ENCODE peak calls at places on chromosomes 2 and 18, in eight cellular contexts. A, O, U, X, I, M, C and T are unnamed samples.

GRCh38 chr18:48002933-48003365 is 72.5 kb upstream of the SMAD2 start:
- DNase-seq in A (peak; percentile 94), O (no peak), U (no peak), X (no peak), I (no peak), M (peak; percentile 72), C (no peak), T (peak; percentile 77)

GRCh38 chr18:76489081-76489480 is 6.0 kb downstream of the ZNF516 start:
- DNase-seq in A (peak; percentile 30), O (no peak), U (no peak), X (no peak), I (no peak), M (no peak), C (no peak), T (no peak)

GRCh38 chr18:79796531-79797390 is 977 bp upstream of the KCNG2 start:
- DNase-seq in A (no peak), O (no peak), U (no peak), X (no peak), I (no peak), M (no peak), C (no peak), T (no peak)

GRCh38 chr2:147181351-147182029 is 663.3 kb upstream of the ACVR2A start:
- DNase-seq in A (no peak), O (no peak), U (no peak), X (no peak), I (no peak), M (no peak), C (no peak), T (no peak)

GRCh38 chr18:3248670-3249359 is 1.2 kb downstream of the MYL12A start:
- DNase-seq in A (peak; percentile 68), O (no peak), U (no peak), X (no peak), I (no peak), M (no peak), C (peak; percentile 76), T (no peak)

GRCh38 chr2:98761267-98761781 is 30.4 kb upstream of the MGAT4A start:
- DNase-seq in A (no peak), O (peak; percentile 20), U (peak; percentile 19), X (no peak), I (peak; percentile 66), M (no peak), C (no peak), T (no peak)

GRCh38 chr2:41998789-41999470 is 48.9 kb upstream of the PKDCC start:
- DNase-seq in A (no peak), O (no peak), U (no peak), X (no peak), I (no peak), M (no peak), C (no peak), T (no peak)

GRCh38 chr2:227479865-227480475 is 8.0 kb downstream of the AGFG1 start:
- DNase-seq in A (peak; percentile 44), O (no peak), U (no peak), X (no peak), I (no peak), M (no peak), C (peak; percentile 56), T (no peak)

GRCh38 chr2:41234093-41234492 is 782.2 kb upstream of the SLC8A1 start:
- DNase-seq in A (no peak), O (no peak), U (no peak), X (no peak), I (no peak), M (no peak), C (no peak), T (no peak)

GRCh38 chr2:140643761-140644187 is 1487.0 kb downstream of the LRP1B start:
- DNase-seq in A (peak; percentile 71), O (no peak), U (no peak), X (no peak), I (no peak), M (peak; percentile 53), C (no peak), T (no peak)

GRCh38 chr2:96531872-96532505 is 4.6 kb upstream of the ARID5A start:
- DNase-seq in A (peak; percentile 100), O (peak; percentile 83), U (peak; percentile 39), X (peak; percentile 46), I (peak; percentile 80), M (peak; percentile 90), C (peak; percentile 92), T (peak; percentile 95)

GRCh38 chr18:76896677-76897076 is 74.3 kb downstream of the ZNF236 start:
- DNase-seq in A (no peak), O (no peak), U (no peak), X (no peak), I (no peak), M (no peak), C (no peak), T (no peak)

GRCh38 chr18:10900435-10900834 is 248.9 kb downstream of the PIEZO2 start:
- DNase-seq in A (no peak), O (no peak), U (no peak), X (no peak), I (no peak), M (no peak), C (no peak), T (no peak)

GRCh38 chr2:214311031-214311533 is 99.8 kb upstream of the VWC2L start:
- DNase-seq in A (peak; percentile 15), O (no peak), U (no peak), X (no peak), I (no peak), M (no peak), C (no peak), T (no peak)

GRCh38 chr18:53426656-53427055 is 797.8 kb downstream of the MBD2 start:
- DNase-seq in A (no peak), O (no peak), U (no peak), X (no peak), I (no peak), M (no peak), C (no peak), T (no peak)

GRCh38 chr18:79252904-79253633 is 142.7 kb upstream of the NFATC1 start:
- DNase-seq in A (no peak), O (no peak), U (no peak), X (no peak), I (no peak), M (no peak), C (no peak), T (no peak)

GRCh38 chr2:221529177-221529942 is 42.7 kb downstream of the EPHA4 start:
- DNase-seq in A (no peak), O (no peak), U (no peak), X (peak; percentile 16), I (no peak), M (no peak), C (no peak), T (no peak)

GRCh38 chr2:110840508-110840907 is 108.1 kb downstream of the ACOXL start:
- DNase-seq in A (no peak), O (no peak), U (no peak), X (no peak), I (no peak), M (no peak), C (no peak), T (no peak)

GRCh38 chr2:215189393-215189792 is 51.0 kb upstream of the ABCA12 start:
- DNase-seq in A (no peak), O (no peak), U (no peak), X (no peak), I (no peak), M (no peak), C (no peak), T (no peak)

GRCh38 chr2:232340171-232340935 is 38.2 kb upstream of the ALPP start:
- DNase-seq in A (no peak), O (no peak), U (no peak), X (no peak), I (no peak), M (no peak), C (no peak), T (no peak)

GRCh38 chr2:113672297-113672696 is 45.2 kb downstream of the RABL2A start:
- DNase-seq in A (no peak), O (no peak), U (no peak), X (no peak), I (no peak), M (no peak), C (no peak), T (no peak)

GRCh38 chr2:233705911-233706506 is 6.7 kb upstream of the UGT1A5 start:
- DNase-seq in A (no peak), O (no peak), U (no peak), X (no peak), I (no peak), M (no peak), C (no peak), T (no peak)

GRCh38 chr2:147165682-147166081 is 679.1 kb upstream of the ACVR2A start:
- DNase-seq in A (no peak), O (no peak), U (no peak), X (no peak), I (no peak), M (no peak), C (no peak), T (no peak)

GRCh38 chr18:9575558-9575957 is 38.8 kb downstream of the PPP4R1 start:
- DNase-seq in A (peak; percentile 90), O (no peak), U (peak; percentile 12), X (peak; percentile 82), I (no peak), M (peak; percentile 54), C (peak; percentile 94), T (peak; percentile 89)

GRCh38 chr2:46008082-46008870 is 288.9 kb upstream of the EPAS1 start:
- DNase-seq in A (peak; percentile 76), O (no peak), U (no peak), X (no peak), I (no peak), M (no peak), C (no peak), T (no peak)

GRCh38 chr2:219901155-219901554 is 273.7 kb downstream of the SLC4A3 start:
- DNase-seq in A (no peak), O (no peak), U (no peak), X (no peak), I (no peak), M (no peak), C (no peak), T (no peak)